ENCODE peak calls at places on chromosomes 4 and X, in four cellular contexts. M, C, H and Z are unnamed samples.

GRCh38 chr4:28391877-28392276 is 1531.2 kb downstream of the STIM2 start:
- DNase-seq in M (no peak), C (no peak), H (peak), Z (no peak)

GRCh38 chr4:82560853-82561744 is 689 bp downstream of the TMEM150C start:
- DNase-seq in M (no peak), C (no peak), H (no peak), Z (no peak)

GRCh38 chr4:138595731-138596465 is 353.7 kb upstream of the SLC7A11 start:
- DNase-seq in M (no peak), C (no peak), H (peak), Z (no peak)

GRCh38 chr4:143017210-143017609 is 167.5 kb upstream of the USP38 start:
- DNase-seq in M (no peak), C (no peak), H (no peak), Z (no peak)

GRCh38 chr4:156547891-156548290 is 423.7 kb downstream of the PDGFC start:
- DNase-seq in M (no peak), C (no peak), H (peak), Z (no peak)

GRCh38 chr4:91758487-91758886 is 545.3 kb upstream of the GRID2 start:
- DNase-seq in M (no peak), C (no peak), H (peak), Z (no peak)

GRCh38 chr4:32417113-32417704 is 1697.0 kb downstream of the PCDH7 start:
- DNase-seq in M (no peak), C (no peak), H (no peak), Z (no peak)

GRCh38 chr4:26368685-26369084 is 47.9 kb downstream of the RBPJ start:
- DNase-seq in M (no peak), C (no peak), H (no peak), Z (no peak)

GRCh38 chr4:189090174-189090814 is 850.4 kb upstream of the FRG1 start:
- DNase-seq in M (no peak), C (no peak), H (no peak), Z (peak)

GRCh38 chrX:1767026-1767425 is 152.2 kb downstream of the ASMT start:
- DNase-seq in M (no peak), C (no peak), H (no peak), Z (no peak)

GRCh38 chr4:52588771-52589591 is 70.1 kb downstream of the USP46 start:
- DNase-seq in M (no peak), C (no peak), H (peak), Z (no peak)

GRCh38 chrX:91066104-91066503 is 368.5 kb upstream of the PABPC5 start:
- DNase-seq in M (no peak), C (no peak), H (no peak), Z (no peak)

GRCh38 chrX:56728321-56728720 is 722 bp upstream of the NBDY start:
- DNase-seq in M (no peak), C (no peak), H (peak), Z (no peak)

GRCh38 chr4:11218692-11219091 is 210.0 kb downstream of the HS3ST1 start:
- DNase-seq in M (no peak), C (no peak), H (no peak), Z (no peak)

GRCh38 chr4:7959066-7959465 is 19.4 kb upstream of the AFAP1 start:
- DNase-seq in M (no peak), C (no peak), H (no peak), Z (no peak)

GRCh38 chr4:1727117-1728031 is 6.1 kb downstream of the TACC3 start:
- DNase-seq in M (peak), C (no peak), H (peak), Z (no peak)

GRCh38 chr4:128863314-128864075 is 54.0 kb downstream of the JADE1 start:
- DNase-seq in M (peak), C (peak), H (peak), Z (peak)

GRCh38 chr4:38129452-38129830 is 169.2 kb downstream of the PTTG2 start:
- DNase-seq in M (no peak), C (no peak), H (no peak), Z (no peak)